ENCODE peak calls at places on chromosomes 2 and 18, in four cellular contexts. L is B cell; I is GM13977; U is stimulated activated CD8-positive, alpha-beta memory T cell treated with anti-CD3 and anti-CD28 coated beads, Interleukin-15, amount 100 ng/mL, for 1 hour. O is an unnamed sample.

GRCh38 chr2:217332866-217333265 is 473.0 kb upstream of the TNP1 start:
- DNase-seq in I (no peak), U (no peak), L (no peak), O (no peak)

GRCh38 chr18:41462946-41463345 is 492.1 kb upstream of the PIK3C3 start:
- DNase-seq in I (no peak), L (no peak), U (no peak), O (no peak)

GRCh38 chr18:3773303-3773702 is 323.3 kb downstream of the TGIF1 start:
- DNase-seq in U (no peak), I (no peak), L (no peak), O (no peak)

GRCh38 chr2:20484810-20485611 is 38.1 kb downstream of the RHOB start:
- DNase-seq in I (no peak), L (no peak), U (no peak), O (no peak)

GRCh38 chr2:85826990-85827878 is 61.6 kb downstream of the ST3GAL5 start:
- DNase-seq in U (peak; percentile 75), L (peak; percentile 89), I (peak; percentile 81), O (peak; percentile 74)

GRCh38 chr18:75162467-75162866 is 46.5 kb downstream of the PTGR3 start:
- DNase-seq in L (no peak), U (no peak), I (no peak), O (no peak)

GRCh38 chr2:177640423-177640822 is 247.8 kb downstream of the AGPS start:
- DNase-seq in U (no peak), I (no peak), L (no peak), O (no peak)

GRCh38 chr2:238238311-238238765 is 1.5 kb downstream of the HES6 start:
- DNase-seq in L (no peak), U (no peak), I (no peak), O (no peak)

GRCh38 chr2:12717191-12717987 is 653 bp downstream of the TRIB2 start:
- DNase-seq in L (peak; percentile 70), U (no peak), I (peak; percentile 73), O (peak; percentile 23)

GRCh38 chr2:177606636-177607035 is 214.1 kb downstream of the AGPS start:
- DNase-seq in U (no peak), I (no peak), L (no peak), O (no peak)

GRCh38 chr18:24051256-24051947 is 36.8 kb downstream of the TTC39C start:
- DNase-seq in L (peak; percentile 21), I (no peak), U (no peak), O (no peak)

GRCh38 chr2:239894276-239894675 is 130.9 kb downstream of the NDUFA10 start:
- DNase-seq in I (no peak), U (no peak), L (no peak), O (no peak)

GRCh38 chr2:225207026-225207425 is 164.8 kb upstream of the DOCK10 start:
- DNase-seq in I (no peak), U (no peak), L (no peak), O (no peak)

GRCh38 chr18:36271153-36271552 is 26.4 kb upstream of the FHOD3 start:
- DNase-seq in L (no peak), U (no peak), I (no peak), O (no peak)

GRCh38 chr2:57892920-57893319 is 153.7 kb upstream of the VRK2 start:
- DNase-seq in L (peak; percentile 4), U (no peak), I (peak; percentile 16), O (no peak)

GRCh38 chr2:37196320-37197195 is at the start of gene CEBPZOS:
- DNase-seq in L (peak; percentile 92), U (peak; percentile 82), I (peak; percentile 92), O (peak; percentile 82)

GRCh38 chr2:171957061-171957460 is 34.8 kb downstream of the HAT1 start:
- DNase-seq in L (no peak), U (no peak), I (no peak), O (no peak)

GRCh38 chr2:127175406-127175805 is 44.7 kb downstream of the CYP27C1 start:
- DNase-seq in I (no peak), U (no peak), L (no peak), O (no peak)

GRCh38 chr2:74205586-74205985 is 7.2 kb downstream of the MTHFD2 start:
- DNase-seq in I (no peak), L (no peak), U (no peak), O (no peak)

GRCh38 chr2:166651991-166652390 is 157.9 kb upstream of the SCN7A start:
- DNase-seq in L (no peak), U (no peak), I (no peak), O (no peak)

GRCh38 chr2:98608962-98609604 is 694 bp downstream of the UNC50 start:
- DNase-seq in I (peak; percentile 38), U (no peak), L (no peak), O (no peak)

GRCh38 chr2:161576421-161576820 is 47.8 kb upstream of the SLC4A10 start:
- DNase-seq in U (no peak), L (no peak), I (peak; percentile 30), O (no peak)

GRCh38 chr18:683531-683930 is 26.1 kb downstream of the TYMS start:
- DNase-seq in L (no peak), U (no peak), I (no peak), O (no peak)

GRCh38 chr2:169091761-169092523 is 22.6 kb downstream of the DHRS9 start:
- DNase-seq in L (no peak), U (no peak), I (no peak), O (no peak)

GRCh38 chr2:69789129-69789528 is 40.3 kb upstream of the GMCL1 start:
- DNase-seq in L (peak; percentile 19), U (no peak), I (no peak), O (no peak)

GRCh38 chr2:60553992-60554648 is 666 bp upstream of the BCL11A start:
- DNase-seq in I (peak; percentile 36), U (no peak), L (peak; percentile 81), O (no peak)

GRCh38 chr2:231125272-231125671 is 430 bp upstream of the HTR2B start:
- DNase-seq in I (no peak), U (no peak), L (no peak), O (no peak)

GRCh38 chr18:5982332-5982731 is 87.0 kb upstream of the TMEM200C start:
- DNase-seq in I (no peak), U (no peak), L (no peak), O (no peak)

GRCh38 chr18:48320639-48320945 is 88.6 kb downstream of the ZBTB7C start:
- DNase-seq in I (no peak), U (no peak), L (no peak), O (no peak)

GRCh38 chr2:66851449-66851872 is 416.5 kb downstream of the MEIS1 start:
- DNase-seq in I (no peak), L (no peak), U (no peak), O (no peak)

GRCh38 chr2:26585100-26585499 is 56.1 kb downstream of the CIB4 start:
- DNase-seq in L (no peak), U (no peak), I (no peak), O (no peak)

GRCh38 chr18:5983479-5983878 is 88.2 kb upstream of the TMEM200C start:
- DNase-seq in I (no peak), L (no peak), U (no peak), O (no peak)

GRCh38 chr18:48629730-48630324 is 91.0 kb downstream of the CTIF start:
- DNase-seq in L (no peak), U (no peak), I (no peak), O (no peak)

GRCh38 chr2:111168528-111168929 is 47.8 kb downstream of the BCL2L11 start:
- DNase-seq in U (no peak), I (peak; percentile 65), L (no peak), O (peak; percentile 28)

GRCh38 chr2:22238967-22239366 is 1115.2 kb downstream of the TDRD15 start:
- DNase-seq in I (no peak), L (no peak), U (no peak), O (no peak)

GRCh38 chr2:28422903-28423741 is 30.5 kb downstream of the FOSL2 start:
- DNase-seq in U (no peak), L (no peak), I (no peak), O (no peak)

O was measured in activated CD4-positive, CD25-positive, alpha-beta regulatory T cell.